ENCODE peak calls at places on chromosomes 13 and 19, in five cellular contexts. S, Y, Z, N and D are unnamed samples.

GRCh38 chr19:16612631-16613030 is 15.4 kb downstream of the MED26 start:
- DNase-seq in Y (no peak), Z (no peak), N (no peak), S (no peak), D (no peak)

GRCh38 chr19:33241530-33242101 is 16.0 kb upstream of the SLC7A10 start:
- DNase-seq in S (peak), Y (no peak), Z (peak), N (no peak), D (peak)

GRCh38 chr13:110799246-110800236 is 86.0 kb downstream of the ING1 start:
- DNase-seq in Z (peak), S (no peak), Y (no peak), N (peak), D (no peak)

GRCh38 chr13:98822238-98822606 is 69.8 kb upstream of the SLC15A1 start:
- DNase-seq in Y (no peak), N (no peak), S (no peak), Z (no peak), D (no peak)

GRCh38 chr19:47497073-47497766 is 13.2 kb upstream of the KPTN start:
- DNase-seq in Z (no peak), S (no peak), N (no peak), Y (no peak), D (peak)

GRCh38 chr13:45847554-45848224 is 3.9 kb downstream of the SIAH3 start:
- DNase-seq in S (no peak), Z (peak), Y (no peak), N (no peak), D (no peak)

GRCh38 chr19:1172353-1173159 is 1.5 kb downstream of the SBNO2 start:
- DNase-seq in N (no peak), S (no peak), Z (peak), Y (no peak), D (no peak)

GRCh38 chr19:12272980-12273901 is 21.4 kb downstream of the ZNF44 start:
- DNase-seq in Z (no peak), Y (no peak), S (no peak), N (no peak), D (no peak)

GRCh38 chr13:44620057-44620456 is 43.9 kb upstream of the TSC22D1 start:
- DNase-seq in Z (no peak), N (no peak), Y (no peak), S (no peak), D (no peak)

GRCh38 chr13:109785141-109785891 is 1.1 kb downstream of the IRS2 start:
- DNase-seq in Y (no peak), S (no peak), Z (peak), N (no peak), D (peak)

GRCh38 chr13:94182185-94182761 is 297.2 kb downstream of the DCT start:
- DNase-seq in Z (no peak), N (no peak), S (no peak), Y (no peak), D (no peak)

GRCh38 chr19:5805465-5806132 is 732 bp downstream of the NRTN start:
- DNase-seq in Y (peak), N (no peak), Z (peak), S (no peak), D (peak)

GRCh38 chr13:33087790-33088189 is 71.6 kb downstream of the KL start:
- DNase-seq in Z (no peak), N (no peak), S (no peak), Y (no peak), D (no peak)

GRCh38 chr13:94169783-94170513 is 309.5 kb downstream of the DCT start:
- DNase-seq in S (no peak), N (no peak), Z (no peak), Y (no peak), D (no peak)

GRCh38 chr13:59755647-59756290 is 408.0 kb downstream of the DIAPH3 start:
- DNase-seq in Z (no peak), S (no peak), Y (no peak), N (no peak), D (no peak)

GRCh38 chr19:49823472-49823871 is 5.4 kb downstream of the MED25 start:
- DNase-seq in Z (no peak), N (no peak), Y (no peak), S (no peak), D (no peak)

GRCh38 chr13:113726961-113727411 is 32.0 kb upstream of the TMEM255B start:
- DNase-seq in N (no peak), S (no peak), Z (peak), Y (no peak), D (peak)

GRCh38 chr13:74132768-74133656 is 1.2 kb downstream of the KLF12 start:
- DNase-seq in S (no peak), Z (peak), N (no peak), Y (peak), D (peak)

GRCh38 chr19:47003611-47003935 is 16.1 kb upstream of the NPAS1 start:
- DNase-seq in Z (no peak), S (no peak), Y (no peak), N (no peak), D (no peak)

GRCh38 chr19:2537544-2537943 is 61.6 kb downstream of the GADD45B start:
- DNase-seq in Y (no peak), N (no peak), Z (no peak), S (no peak), D (no peak)

GRCh38 chr13:111893607-111894443 is 173.1 kb upstream of the SOX1 start:
- DNase-seq in Z (no peak), Y (no peak), N (no peak), S (no peak), D (no peak)

GRCh38 chr19:35436477-35437141 is 11.4 kb upstream of the FFAR2 start:
- DNase-seq in Y (no peak), S (no peak), Z (peak), N (peak), D (no peak)

GRCh38 chr19:42658148-42658547 is 63.4 kb upstream of the CEACAM8 start:
- DNase-seq in S (no peak), Z (no peak), N (no peak), Y (no peak), D (no peak)

GRCh38 chr13:43114504-43114903 is 91.1 kb downstream of the DNAJC15 start:
- DNase-seq in Z (no peak), Y (no peak), S (no peak), N (no peak), D (no peak)

GRCh38 chr19:5153601-5154128 is 184.8 kb downstream of the KDM4B start:
- DNase-seq in Y (no peak), Z (peak), S (no peak), N (no peak), D (no peak)

GRCh38 chr13:28792992-28793391 is 27.1 kb upstream of the MTUS2 start:
- DNase-seq in S (no peak), N (peak), Z (no peak), Y (no peak), D (no peak)

GRCh38 chr13:23510979-23511735 is 59.1 kb upstream of the TNFRSF19 start:
- DNase-seq in N (no peak), Y (no peak), S (no peak), Z (no peak), D (no peak)

GRCh38 chr13:33207616-33207964 is 78.0 kb downstream of the STARD13 start:
- DNase-seq in Z (no peak), Y (no peak), S (no peak), N (peak), D (no peak)

GRCh38 chr19:42547927-42548326 is 19.6 kb upstream of the CEACAM1 start:
- DNase-seq in N (no peak), Z (no peak), S (no peak), Y (no peak), D (no peak)

GRCh38 chr13:44459674-44460073 is 86.0 kb downstream of the SERP2 start:
- DNase-seq in Z (peak), S (no peak), N (no peak), Y (no peak), D (peak)

GRCh38 chr19:45315304-45315703 is 7.4 kb downstream of the CKM start:
- DNase-seq in Y (no peak), N (no peak), Z (no peak), S (no peak), D (no peak)

GRCh38 chr13:105735269-105735668 is 800.2 kb downstream of the EFNB2 start:
- DNase-seq in S (no peak), Y (no peak), N (no peak), Z (no peak), D (no peak)

GRCh38 chr13:99692854-99693253 is 191.6 kb downstream of the TM9SF2 start:
- DNase-seq in N (no peak), Y (no peak), Z (no peak), S (no peak), D (no peak)

GRCh38 chr13:98576215-98576945 is 527 bp downstream of the STK24 start:
- DNase-seq in Y (peak), Z (peak), S (peak), N (no peak), D (no peak)

GRCh38 chr13:112143046-112143752 is 76.2 kb downstream of the SOX1 start:
- DNase-seq in S (no peak), Z (no peak), N (no peak), Y (no peak), D (peak)

GRCh38 chr13:95298971-95299627 is 2.2 kb downstream of the ABCC4 start:
- DNase-seq in S (no peak), N (peak), Z (no peak), Y (no peak), D (no peak)

GRCh38 chr19:46718157-46718933 is 1.4 kb upstream of the PRKD2 start:
- DNase-seq in S (no peak), N (no peak), Z (no peak), Y (peak), D (no peak)

GRCh38 chr13:106033634-106034033 is 501.8 kb downstream of the EFNB2 start:
- DNase-seq in Z (no peak), S (no peak), Y (no peak), N (no peak), D (no peak)